ENCODE peak calls at places on chromosomes 12 and 14, in eight cellular contexts. F is hypothalamus; D is AG10803; A is neural progenitor cell; G is lower leg skin; N is fibroblast of pulmonary artery; O is IMR-90; P is activated CD8-positive, alpha-beta memory T cell treated with anti-CD3 and anti-CD28 coated beads for 24 hours. Z is an unnamed sample.

GRCh38 chr14:99024926-99025325 is 247.1 kb downstream of the BCL11B start:
- DNase-seq in F (no peak), D (no peak), A (no peak), G (no peak), N (no peak), O (no peak), P (no peak), Z (no peak)

GRCh38 chr12:120468271-120468845 is 1.2 kb downstream of the SRSF9 start:
- DNase-seq in F (no peak), D (peak; percentile 62), A (peak; percentile 67), G (no peak), N (peak; percentile 70), O (peak; percentile 57), P (peak; percentile 62), Z (no peak)

GRCh38 chr14:99896371-99896770 is 103.2 kb downstream of the EML1 start:
- DNase-seq in F (no peak), D (no peak), A (no peak), G (no peak), N (no peak), O (no peak), P (no peak), Z (no peak)

GRCh38 chr12:130952106-130952505 is 1.6 kb upstream of the ADGRD1 start:
- DNase-seq in F (no peak), D (no peak), A (no peak), G (no peak), N (no peak), O (no peak), P (no peak), Z (no peak)

GRCh38 chr14:75884198-75884611 is 97.6 kb downstream of the TGFB3 start:
- DNase-seq in F (no peak), D (peak; percentile 92), A (peak; percentile 11), G (no peak), N (peak; percentile 94), O (peak; percentile 86), P (no peak), Z (no peak)

GRCh38 chr12:112261559-112261958 is 120.7 kb downstream of the HECTD4 start:
- DNase-seq in F (no peak), D (no peak), A (peak; percentile 27), G (no peak), N (peak; percentile 4), O (no peak), P (no peak), Z (no peak)

GRCh38 chr12:98291828-98292227 is 223.6 kb upstream of the TMPO start:
- DNase-seq in F (no peak), D (no peak), A (peak; percentile 34), G (no peak), N (no peak), O (no peak), P (no peak), Z (no peak)

GRCh38 chr12:96045566-96045965 is 10.2 kb upstream of the LTA4H start:
- DNase-seq in F (no peak), D (no peak), A (no peak), G (no peak), N (no peak), O (no peak), P (no peak), Z (no peak)

GRCh38 chr12:124804011-124804621 is 59.5 kb downstream of the SCARB1 start:
- DNase-seq in F (no peak), D (peak; percentile 46), A (peak; percentile 27), G (peak; percentile 28), N (no peak), O (peak; percentile 13), P (no peak), Z (no peak)

GRCh38 chr12:95473440-95473946 is 459 bp upstream of the METAP2 start:
- DNase-seq in F (no peak), D (peak; percentile 35), A (peak; percentile 45), G (peak; percentile 45), N (peak; percentile 38), O (peak; percentile 41), P (no peak), Z (no peak)

GRCh38 chr12:104121001-104121400 is 17.0 kb downstream of the NFYB start:
- DNase-seq in F (no peak), D (peak; percentile 68), A (no peak), G (no peak), N (peak; percentile 69), O (peak; percentile 78), P (no peak), Z (no peak)

GRCh38 chr12:108565976-108566375 is 3.6 kb downstream of the ISCU start:
- DNase-seq in F (no peak), D (peak; percentile 85), A (no peak), G (peak; percentile 67), N (peak; percentile 86), O (peak; percentile 73), P (peak; percentile 69), Z (no peak)

GRCh38 chr14:33857650-33858049 is 93.2 kb downstream of the EGLN3 start:
- DNase-seq in F (no peak), D (no peak), A (no peak), G (no peak), N (no peak), O (no peak), P (no peak), Z (no peak)

GRCh38 chr12:54162741-54163140 is 26.0 kb downstream of the SMUG1 start:
- DNase-seq in F (no peak), D (no peak), A (no peak), G (no peak), N (no peak), O (no peak), P (no peak), Z (no peak)

GRCh38 chr14:95533391-95533821 is 1.4 kb upstream of the GLRX5 start:
- DNase-seq in F (no peak), D (peak; percentile 57), A (peak; percentile 27), G (no peak), N (peak; percentile 59), O (peak; percentile 65), P (peak; percentile 61), Z (no peak)

GRCh38 chr12:68342966-68343365 is 10.8 kb upstream of the MDM1 start:
- DNase-seq in F (no peak), D (no peak), A (no peak), G (no peak), N (no peak), O (no peak), P (no peak), Z (no peak)

GRCh38 chr12:16389594-16389993 is 42.1 kb downstream of the MGST1 start:
- DNase-seq in F (no peak), D (peak; percentile 62), A (no peak), G (no peak), N (peak; percentile 62), O (peak; percentile 88), P (no peak), Z (no peak)

GRCh38 chr14:90593254-90594040 is 196.6 kb downstream of the CALM1 start:
- DNase-seq in F (no peak), D (no peak), A (no peak), G (no peak), N (no peak), O (no peak), P (no peak), Z (no peak)

GRCh38 chr12:13339538-13339937 is 143.0 kb downstream of the EMP1 start:
- DNase-seq in F (no peak), D (peak; percentile 15), A (no peak), G (no peak), N (no peak), O (no peak), P (no peak), Z (no peak)

GRCh38 chr14:74425525-74426201 is 347 bp downstream of the SYNDIG1L start:
- DNase-seq in F (peak; percentile 42), D (no peak), A (peak; percentile 92), G (no peak), N (peak; percentile 13), O (no peak), P (peak; percentile 81), Z (no peak)

GRCh38 chr12:1532796-1533195 is 61.6 kb downstream of the FBXL14 start:
- DNase-seq in F (no peak), D (peak; percentile 34), A (no peak), G (no peak), N (no peak), O (no peak), P (no peak), Z (no peak)

Z was measured in esophagus squamous epithelium.